ENCODE peak calls at places on chromosome 14, in six cellular contexts. O is mammary epithelial cell, G is A549, S is OCI-LY7, F is IMR-90, U is mesenchymal stem cell. Y is an unnamed sample.

GRCh38 chr14:71183856-71184255 is 276.6 kb downstream of the PCNX1 start:
- DNase-seq in O (no peak), G (no peak), S (no peak), F (no peak), U (no peak), Y (no peak)

GRCh38 chr14:22070119-22070982 is 396.7 kb upstream of the OR4E1 start:
- DNase-seq in O (peak), G (no peak), S (peak), F (no peak), U (no peak), Y (peak)

GRCh38 chr14:34081576-34082136 is 130.8 kb upstream of the EGLN3 start:
- DNase-seq in O (peak), G (peak), S (no peak), F (peak), U (peak), Y (peak)

GRCh38 chr14:104644236-104644635 is 39.7 kb upstream of the TMEM179 start:
- DNase-seq in O (no peak), G (no peak), S (no peak), F (no peak), U (no peak), Y (no peak)

GRCh38 chr14:87888136-87888999 is 104.6 kb downstream of the GALC start:
- DNase-seq in O (no peak), G (peak), S (peak), F (no peak), U (no peak), Y (peak)

GRCh38 chr14:102759416-102759815 is 17.8 kb upstream of the TRAF3 start:
- DNase-seq in O (no peak), G (no peak), S (no peak), F (no peak), U (no peak), Y (peak)

GRCh38 chr14:46051801-46052200 is 599.8 kb downstream of the RPL10L start:
- DNase-seq in O (no peak), G (no peak), S (no peak), F (peak), U (no peak), Y (peak)

GRCh38 chr14:104805326-104805678 is 4.4 kb downstream of the ZBTB42 start:
- DNase-seq in O (no peak), G (peak), S (no peak), F (peak), U (peak), Y (peak)

GRCh38 chr14:50521912-50522341 is 10.4 kb downstream of the MAP4K5 start:
- DNase-seq in O (no peak), G (no peak), S (no peak), F (peak), U (peak), Y (no peak)

GRCh38 chr14:64540208-64541202 is at the start of gene HSPA2:
- DNase-seq in O (peak), G (peak), S (peak), F (peak), U (peak), Y (peak)

GRCh38 chr14:64539186-64539552 is 1.4 kb upstream of the HSPA2 start:
- DNase-seq in O (peak), G (no peak), S (no peak), F (no peak), U (no peak), Y (peak)

GRCh38 chr14:64541971-64542838 is 1.7 kb downstream of the HSPA2 start:
- DNase-seq in O (no peak), G (no peak), S (no peak), F (no peak), U (no peak), Y (peak)

GRCh38 chr14:64542839-64543207 is 2.3 kb downstream of the HSPA2 start:
- DNase-seq in O (no peak), G (no peak), S (no peak), F (no peak), U (no peak), Y (no peak)

GRCh38 chr14:64541261-64541970 is 875 bp downstream of the HSPA2 start:
- DNase-seq in O (no peak), G (no peak), S (no peak), F (no peak), U (no peak), Y (peak)
- H3K4me3 ChIP-seq in O (no peak), G (peak), S (no peak), F (peak), U (peak), Y (peak)

GRCh38 chr14:53473480-53473879 is 320.4 kb upstream of the DDHD1 start:
- DNase-seq in O (no peak), G (no peak), S (no peak), F (no peak), U (no peak), Y (no peak)
- H3K4me2 ChIP-seq in O (no peak), G (no peak), S (no peak), F (no peak), U (no peak), Y (no peak)

DNA sequence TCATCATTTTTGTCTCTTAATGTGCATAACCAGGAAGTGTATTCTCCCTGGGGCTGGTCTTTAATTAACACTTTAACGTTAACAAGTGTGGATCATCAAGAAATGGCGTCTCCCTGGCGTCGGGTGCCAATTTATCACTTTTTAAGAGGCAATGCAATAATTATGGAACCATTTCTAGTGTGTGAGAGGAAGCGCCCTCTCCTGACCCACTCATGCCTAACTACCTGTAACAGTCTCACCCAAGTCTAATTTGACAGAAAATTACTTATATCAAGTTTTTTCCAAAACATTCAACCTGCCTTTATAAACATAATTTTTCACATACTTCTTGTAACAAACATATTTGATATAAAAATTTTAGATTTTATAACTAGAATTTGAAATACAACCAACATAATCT is 905.3 kb upstream of the MDGA2 start:
- DNase-seq in O (no peak), G (no peak), S (no peak), F (no peak), U (no peak), Y (no peak)
- H3K4me3 ChIP-seq in O (no peak), G (no peak), S (no peak), F (no peak), U (no peak), Y (no peak)

GRCh38 chr14:77542349-77543239 is 44.0 kb upstream of the ISM2 start:
- DNase-seq in O (no peak), G (no peak), S (peak), F (no peak), U (peak), Y (no peak)
- H3K4me2 ChIP-seq in O (no peak), G (no peak), S (peak), F (no peak), U (no peak), Y (no peak)